ENCODE peak calls at places on chromosomes 2 and 18, in ten cellular contexts. S, B, H, I, Y, X, N, T, D and R are unnamed samples.

GRCh38 chr2:214379227-214379626 is 31.6 kb upstream of the VWC2L start:
- DNase-seq in S (no peak), B (no peak), H (no peak), I (no peak), Y (no peak), X (no peak), N (no peak), T (no peak), D (no peak), R (no peak)

GRCh38 chr2:55115795-55116597 is 65.7 kb upstream of the RTN4 start:
- DNase-seq in S (no peak), B (peak), H (peak), I (peak), Y (no peak), X (peak), N (peak), T (no peak), D (peak), R (no peak)

GRCh38 chr2:204452464-204453023 is 92.7 kb upstream of the PARD3B start:
- DNase-seq in S (peak), B (peak), H (no peak), I (peak), Y (peak), X (peak), N (peak), T (peak), D (peak), R (no peak)

GRCh38 chr18:11570073-11570588 is 39.3 kb upstream of the SLC35G4 start:
- DNase-seq in S (no peak), B (no peak), H (no peak), I (no peak), Y (no peak), X (no peak), N (no peak), T (no peak), D (no peak), R (no peak)

GRCh38 chr2:152037711-152038110 is 61.1 kb downstream of the CACNB4 start:
- DNase-seq in S (no peak), B (no peak), H (peak), I (no peak), Y (no peak), X (no peak), N (no peak), T (no peak), D (no peak), R (peak)

GRCh38 chr2:181396575-181397062 is 60.6 kb upstream of the ITGA4 start:
- DNase-seq in S (peak), B (no peak), H (no peak), I (no peak), Y (no peak), X (peak), N (no peak), T (peak), D (no peak), R (no peak)

GRCh38 chr2:85048534-85048933 is 77.6 kb downstream of the KCMF1 start:
- DNase-seq in S (no peak), B (no peak), H (no peak), I (no peak), Y (no peak), X (no peak), N (no peak), T (no peak), D (no peak), R (no peak)

GRCh38 chr2:158573739-158574138 is 117.0 kb downstream of the PKP4 start:
- DNase-seq in S (no peak), B (peak), H (no peak), I (no peak), Y (no peak), X (no peak), N (no peak), T (no peak), D (no peak), R (no peak)

GRCh38 chr2:25372405-25373268 is 30.9 kb upstream of the DNMT3A start:
- DNase-seq in S (no peak), B (no peak), H (peak), I (no peak), Y (no peak), X (no peak), N (no peak), T (no peak), D (no peak), R (peak)

GRCh38 chr2:160165996-160166395 is 34.1 kb downstream of the ITGB6 start:
- DNase-seq in S (no peak), B (no peak), H (no peak), I (no peak), Y (no peak), X (no peak), N (no peak), T (no peak), D (no peak), R (no peak)

GRCh38 chr18:24400587-24400986 is 3.0 kb upstream of the OSBPL1A start:
- DNase-seq in S (no peak), B (no peak), H (no peak), I (no peak), Y (no peak), X (no peak), N (no peak), T (no peak), D (no peak), R (no peak)

GRCh38 chr2:191845876-191846786 is 757 bp downstream of the CAVIN2 start:
- DNase-seq in S (no peak), B (peak), H (no peak), I (no peak), Y (no peak), X (no peak), N (no peak), T (no peak), D (no peak), R (no peak)

GRCh38 chr2:201797175-201797840 is 9.0 kb upstream of the CDK15 start:
- DNase-seq in S (peak), B (no peak), H (no peak), I (peak), Y (no peak), X (peak), N (peak), T (peak), D (no peak), R (no peak)

GRCh38 chr2:24359129-24359528 is 1.2 kb downstream of the ITSN2 start:
- DNase-seq in S (no peak), B (no peak), H (no peak), I (no peak), Y (no peak), X (no peak), N (no peak), T (no peak), D (no peak), R (no peak)

GRCh38 chr18:2087877-2088673 is 483.2 kb downstream of the METTL4 start:
- DNase-seq in S (no peak), B (no peak), H (no peak), I (no peak), Y (no peak), X (no peak), N (peak), T (no peak), D (no peak), R (no peak)

GRCh38 chr2:70944291-70944690 is 8.6 kb downstream of the ATP6V1B1 start:
- DNase-seq in S (no peak), B (no peak), H (no peak), I (no peak), Y (no peak), X (no peak), N (no peak), T (no peak), D (no peak), R (peak)

GRCh38 chr2:118291481-118291880 is 203.2 kb downstream of the INSIG2 start:
- DNase-seq in S (no peak), B (no peak), H (no peak), I (no peak), Y (no peak), X (peak), N (no peak), T (no peak), D (no peak), R (no peak)

GRCh38 chr2:12284487-12284886 is 432.2 kb upstream of the TRIB2 start:
- DNase-seq in S (no peak), B (no peak), H (no peak), I (peak), Y (no peak), X (peak), N (peak), T (peak), D (no peak), R (no peak)

GRCh38 chr18:79617521-79618500 is 61.8 kb upstream of the CTDP1 start:
- DNase-seq in S (no peak), B (no peak), H (no peak), I (no peak), Y (no peak), X (no peak), N (no peak), T (no peak), D (no peak), R (no peak)

GRCh38 chr2:42800981-42801380 is 8.6 kb upstream of the HAAO start:
- DNase-seq in S (no peak), B (no peak), H (no peak), I (no peak), Y (no peak), X (no peak), N (no peak), T (no peak), D (no peak), R (peak)

GRCh38 chr2:5319493-5319892 is 372.7 kb upstream of the SOX11 start:
- DNase-seq in S (no peak), B (no peak), H (no peak), I (no peak), Y (no peak), X (no peak), N (no peak), T (no peak), D (no peak), R (no peak)

GRCh38 chr2:96087130-96087529 is 29.2 kb downstream of the ADRA2B start:
- DNase-seq in S (no peak), B (no peak), H (no peak), I (no peak), Y (no peak), X (no peak), N (no peak), T (no peak), D (no peak), R (no peak)

GRCh38 chr2:19124135-19124534 is 234.3 kb downstream of the OSR1 start:
- DNase-seq in S (peak), B (peak), H (no peak), I (peak), Y (no peak), X (peak), N (peak), T (peak), D (no peak), R (no peak)

GRCh38 chr2:216989335-216990129 is 129.7 kb upstream of the TNP1 start:
- DNase-seq in S (no peak), B (peak), H (no peak), I (peak), Y (no peak), X (peak), N (peak), T (peak), D (no peak), R (no peak)

GRCh38 chr2:109054865-109055264 is 65.8 kb upstream of the EDAR start:
- DNase-seq in S (no peak), B (no peak), H (no peak), I (no peak), Y (no peak), X (no peak), N (no peak), T (no peak), D (no peak), R (no peak)

GRCh38 chr2:241575624-241576292 is 17.2 kb downstream of the BOK start:
- DNase-seq in S (no peak), B (no peak), H (no peak), I (no peak), Y (no peak), X (no peak), N (no peak), T (no peak), D (no peak), R (peak)

DNA sequence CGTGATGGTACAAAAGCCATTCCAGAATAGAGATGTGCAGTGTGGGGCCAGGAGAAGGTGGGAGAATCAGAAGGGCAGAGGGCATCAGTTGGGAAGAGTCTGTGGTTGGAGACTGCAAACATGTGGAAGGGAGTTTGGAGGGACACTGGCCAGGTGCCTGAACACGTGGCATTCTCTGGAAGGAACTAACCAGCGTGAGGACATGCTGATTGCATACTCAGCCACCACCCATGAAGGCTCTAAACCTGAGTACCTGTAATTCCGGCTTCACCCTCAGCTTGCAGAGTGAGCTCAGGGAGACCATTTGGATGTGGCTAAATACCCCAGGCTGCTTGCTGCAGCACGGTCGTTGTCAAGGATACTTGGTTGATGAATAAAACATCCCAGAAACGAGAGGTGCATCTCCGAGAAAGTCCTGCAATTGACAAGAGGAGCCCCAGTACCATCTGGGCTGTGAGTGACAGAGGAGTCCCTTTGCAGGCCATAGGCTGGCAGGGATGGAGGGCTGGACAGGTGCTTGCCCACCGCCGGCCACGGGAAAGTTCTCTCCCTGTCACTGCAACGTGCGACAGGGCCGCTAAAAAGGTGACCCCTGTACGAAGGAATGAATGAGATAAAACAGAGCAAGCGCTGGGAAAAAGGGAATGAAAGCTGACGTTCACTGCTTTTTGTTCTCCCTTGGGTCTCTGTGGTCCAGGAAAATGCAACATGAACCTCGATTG is 5.0 kb downstream of the ACKR3 start:
- DNase-seq in S (no peak), B (no peak), H (no peak), I (no peak), Y (peak), X (no peak), N (no peak), T (no peak), D (no peak), R (no peak)
- H3K4me3 ChIP-seq in S (no peak), B (no peak), H (no peak), I (no peak), Y (no peak), X (no peak), N (no peak), T (no peak), D (no peak), R (no peak)

DNA sequence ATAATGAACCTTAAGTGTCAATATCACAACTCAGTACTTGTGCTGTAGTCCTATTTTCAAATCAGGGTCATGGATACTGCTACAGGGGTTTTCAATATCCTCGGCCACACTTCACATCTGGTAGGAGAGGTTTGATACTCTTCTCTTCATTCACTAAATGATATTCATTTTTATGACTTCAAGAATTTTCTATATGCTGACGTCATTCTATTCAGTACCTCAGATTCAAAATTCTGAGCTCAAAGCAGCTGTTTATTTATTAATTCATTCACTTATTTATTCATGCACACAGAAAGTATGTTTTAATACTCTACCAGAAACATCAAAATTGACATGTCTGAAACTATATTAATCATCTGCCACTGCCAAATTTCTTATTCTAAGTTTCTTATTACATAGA is 866.9 kb upstream of the LRRTM1 start:
- DNase-seq in S (no peak), B (no peak), H (no peak), I (no peak), Y (no peak), X (no peak), N (no peak), T (no peak), D (no peak), R (no peak)
- H3K4me3 ChIP-seq in S (no peak), B (no peak), H (no peak), I (no peak), Y (no peak), X (no peak), N (no peak), T (no peak), D (no peak), R (no peak)

GRCh38 chr2:44949329-44950151 is 8.0 kb downstream of the SIX3 start:
- DNase-seq in S (no peak), B (no peak), H (no peak), I (peak), Y (no peak), X (peak), N (peak), T (no peak), D (no peak), R (no peak)
- H3K4me3 ChIP-seq in S (no peak), B (no peak), H (no peak), I (peak), Y (no peak), X (peak), N (no peak), T (no peak), D (no peak), R (no peak)

GRCh38 chr2:47404356-47404755 is 1.4 kb downstream of the MSH2 start:
- DNase-seq in S (no peak), B (no peak), H (no peak), I (no peak), Y (no peak), X (no peak), N (no peak), T (no peak), D (no peak), R (no peak)
- H3K4me3 ChIP-seq in S (no peak), B (peak), H (no peak), I (no peak), Y (no peak), X (no peak), N (peak), T (peak), D (peak), R (peak)

GRCh38 chr2:105396254-105397024 is 2.4 kb downstream of the FHL2 start:
- DNase-seq in S (peak), B (peak), H (peak), I (peak), Y (no peak), X (peak), N (peak), T (peak), D (peak), R (peak)
- H3K4me3 ChIP-seq in S (peak), B (peak), H (no peak), I (peak), Y (no peak), X (peak), N (peak), T (peak), D (peak), R (peak)

DNA sequence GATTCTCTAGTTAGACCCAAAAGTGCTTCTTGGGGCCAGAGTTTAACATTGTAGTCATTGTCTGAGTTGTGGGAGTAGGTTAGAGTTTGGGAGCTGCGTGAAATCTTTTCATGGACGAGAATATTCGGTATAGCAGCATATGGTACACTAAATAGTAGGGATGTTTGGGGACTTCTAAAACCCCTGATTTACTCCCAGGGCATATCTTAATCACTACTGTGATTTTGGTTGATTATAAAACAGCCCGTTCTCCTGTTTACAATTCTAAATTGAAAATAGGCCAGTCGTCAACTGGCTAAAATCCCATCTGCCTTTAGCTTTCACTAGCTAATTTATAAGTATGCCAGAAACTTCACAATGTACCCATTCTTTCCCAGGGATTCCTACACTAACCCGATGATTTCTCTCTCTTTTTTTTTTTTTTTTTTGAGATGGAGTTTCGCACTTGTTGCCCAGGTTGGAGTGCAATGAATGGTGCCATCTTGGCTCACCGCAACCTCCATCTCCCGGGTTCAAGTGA is 44.3 kb downstream of the MOB4 start:
- DNase-seq in S (no peak), B (no peak), H (no peak), I (no peak), Y (no peak), X (no peak), N (no peak), T (no peak), D (no peak), R (no peak)
- H3K4me3 ChIP-seq in S (no peak), B (no peak), H (no peak), I (no peak), Y (no peak), X (no peak), N (no peak), T (no peak), D (no peak), R (no peak)

DNA sequence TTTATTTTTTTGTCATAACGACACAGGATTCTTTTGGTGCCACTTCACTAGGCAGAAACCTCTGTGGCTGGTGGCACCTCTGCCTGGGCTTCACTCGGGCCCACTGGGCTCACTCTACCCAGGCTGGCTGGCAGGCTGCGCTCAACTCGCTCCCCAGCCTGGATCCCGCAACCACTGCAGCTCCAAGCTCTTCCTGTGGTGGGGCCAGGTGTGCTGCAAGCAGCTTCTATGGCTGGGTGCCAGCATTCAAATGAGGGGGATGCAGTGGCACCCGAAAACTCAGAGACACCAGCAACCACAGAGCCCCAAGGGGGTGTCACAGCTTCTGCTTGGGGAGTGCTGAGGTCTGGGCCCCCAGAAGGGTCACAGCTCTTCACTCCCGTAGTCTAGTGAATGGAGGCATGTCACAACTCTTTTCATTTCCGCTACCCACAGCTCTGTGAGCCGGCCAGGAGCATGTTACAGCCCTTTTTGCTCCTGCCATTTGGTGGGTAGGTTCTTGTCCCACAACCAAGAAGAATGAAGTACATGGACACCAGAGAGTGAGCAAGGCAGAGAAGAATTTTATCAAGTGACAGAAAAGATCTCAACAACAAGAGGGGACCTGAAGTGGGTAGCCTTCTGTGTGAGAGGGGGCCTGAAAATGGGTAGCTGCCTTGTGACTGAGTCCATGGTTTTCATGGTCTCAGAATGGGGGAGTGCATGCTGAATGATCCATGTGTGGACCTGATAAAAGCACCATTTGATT is 170.1 kb downstream of the UBR3 start:
- DNase-seq in S (no peak), B (no peak), H (no peak), I (no peak), Y (no peak), X (no peak), N (no peak), T (no peak), D (no peak), R (no peak)
- H3K4me3 ChIP-seq in S (no peak), B (no peak), H (no peak), I (no peak), Y (no peak), X (no peak), N (no peak), T (no peak), D (no peak), R (no peak)

DNA sequence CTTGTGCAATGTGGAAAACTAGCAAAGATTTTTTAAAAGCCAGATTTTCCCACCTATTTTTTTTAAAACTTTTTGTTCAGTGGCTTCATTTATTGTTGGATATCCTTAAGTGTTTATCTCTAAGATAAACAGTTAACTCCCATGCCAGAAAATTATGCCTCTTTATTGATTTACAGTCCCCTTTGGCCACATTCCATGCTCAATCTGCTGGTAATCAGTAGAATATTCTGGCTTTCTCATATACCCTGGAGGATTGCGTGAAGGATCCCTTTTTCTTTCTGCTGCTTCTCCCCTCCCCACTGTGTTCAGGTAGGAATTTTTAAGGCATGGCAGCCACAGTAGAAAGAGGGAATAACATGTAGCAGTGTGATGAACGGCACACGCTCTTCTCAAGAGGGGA is 2.6 kb downstream of the GRHL1 start:
- DNase-seq in S (no peak), B (no peak), H (no peak), I (no peak), Y (no peak), X (no peak), N (no peak), T (no peak), D (no peak), R (no peak)
- H3K4me3 ChIP-seq in S (no peak), B (no peak), H (no peak), I (no peak), Y (no peak), X (no peak), N (no peak), T (no peak), D (no peak), R (no peak)